ENCODE peak calls at places on chromosomes 4 and X, in eight cellular contexts. One of them, this sample, is unnamed.

GRCh38 chr4:68569466-68570121 is 6.5 kb downstream of the UGT2B17 start:
- DNase-seq in tibial nerve: no peak
- DNase-seq in esophagus muscularis mucosa: no peak
- DNase-seq in K562: no peak
- DNase-seq in endothelial cell of umbilical vein: no peak
- DNase-seq in A549: no peak
- DNase-seq in ovary: no peak
- DNase-seq in adrenal gland: no peak
- DNase-seq in this sample: peak; percentile 10

GRCh38 chrX:25198891-25199290 is 183.1 kb upstream of the ARX start:
- DNase-seq in tibial nerve: no peak
- DNase-seq in esophagus muscularis mucosa: no peak
- DNase-seq in K562: no peak
- DNase-seq in endothelial cell of umbilical vein: no peak
- DNase-seq in A549: no peak
- DNase-seq in ovary: no peak
- DNase-seq in adrenal gland: no peak
- DNase-seq in this sample: no peak

GRCh38 chr4:139869810-139870209 is 204.2 kb downstream of the MGST2 start:
- DNase-seq in tibial nerve: no peak
- DNase-seq in esophagus muscularis mucosa: no peak
- DNase-seq in K562: no peak
- DNase-seq in endothelial cell of umbilical vein: no peak
- DNase-seq in A549: no peak
- DNase-seq in ovary: no peak
- DNase-seq in adrenal gland: no peak
- DNase-seq in this sample: no peak

GRCh38 chr4:85703098-85703497 is 228.1 kb downstream of the ARHGAP24 start:
- DNase-seq in tibial nerve: no peak
- DNase-seq in esophagus muscularis mucosa: no peak
- DNase-seq in K562: no peak
- DNase-seq in endothelial cell of umbilical vein: no peak
- DNase-seq in A549: no peak
- DNase-seq in ovary: no peak
- DNase-seq in adrenal gland: no peak
- DNase-seq in this sample: no peak

GRCh38 chrX:154348646-154349358 is 25.6 kb downstream of the FLNA start:
- DNase-seq in tibial nerve: no peak
- DNase-seq in esophagus muscularis mucosa: no peak
- DNase-seq in K562: no peak
- DNase-seq in endothelial cell of umbilical vein: no peak
- DNase-seq in A549: no peak
- DNase-seq in ovary: peak; percentile 40
- DNase-seq in adrenal gland: no peak
- DNase-seq in this sample: no peak

GRCh38 chr4:2393353-2394270 is 24.8 kb downstream of the ZFYVE28 start:
- DNase-seq in tibial nerve: no peak
- DNase-seq in esophagus muscularis mucosa: no peak
- DNase-seq in K562: peak; percentile 81
- DNase-seq in endothelial cell of umbilical vein: no peak
- DNase-seq in A549: no peak
- DNase-seq in ovary: no peak
- DNase-seq in adrenal gland: no peak
- DNase-seq in this sample: peak; percentile 32

GRCh38 chrX:119505945-119506344 is 37.7 kb downstream of the SLC25A5 start:
- DNase-seq in tibial nerve: no peak
- DNase-seq in esophagus muscularis mucosa: no peak
- DNase-seq in K562: no peak
- DNase-seq in endothelial cell of umbilical vein: no peak
- DNase-seq in A549: no peak
- DNase-seq in ovary: no peak
- DNase-seq in adrenal gland: no peak
- DNase-seq in this sample: peak; percentile 38

GRCh38 chrX:41441934-41442823 is 5.0 kb upstream of the NYX start:
- DNase-seq in tibial nerve: peak; percentile 72
- DNase-seq in esophagus muscularis mucosa: peak; percentile 95
- DNase-seq in K562: peak; percentile 94
- DNase-seq in endothelial cell of umbilical vein: peak; percentile 53
- DNase-seq in A549: peak; percentile 76
- DNase-seq in ovary: peak; percentile 79
- DNase-seq in adrenal gland: peak; percentile 94
- DNase-seq in this sample: peak; percentile 89

GRCh38 chrX:70046978-70047377 is 2.8 kb downstream of the AWAT2 start:
- DNase-seq in tibial nerve: no peak
- DNase-seq in esophagus muscularis mucosa: no peak
- DNase-seq in K562: no peak
- DNase-seq in endothelial cell of umbilical vein: peak; percentile 48
- DNase-seq in A549: no peak
- DNase-seq in ovary: no peak
- DNase-seq in adrenal gland: no peak
- DNase-seq in this sample: no peak

GRCh38 chrX:103687073-103687695 is 685 bp upstream of the MORF4L2 start:
- DNase-seq in tibial nerve: peak; percentile 86
- DNase-seq in esophagus muscularis mucosa: peak; percentile 96
- DNase-seq in K562: peak; percentile 73
- DNase-seq in endothelial cell of umbilical vein: no peak
- DNase-seq in A549: peak; percentile 34
- DNase-seq in ovary: peak; percentile 90
- DNase-seq in adrenal gland: peak; percentile 91
- DNase-seq in this sample: peak; percentile 88

GRCh38 chr4:151409470-151410313 is 716 bp downstream of the FHIP1A start:
- DNase-seq in tibial nerve: no peak
- DNase-seq in esophagus muscularis mucosa: no peak
- DNase-seq in K562: no peak
- DNase-seq in endothelial cell of umbilical vein: no peak
- DNase-seq in A549: no peak
- DNase-seq in ovary: peak; percentile 60
- DNase-seq in adrenal gland: peak; percentile 19
- DNase-seq in this sample: peak; percentile 64

GRCh38 chr4:24917076-24917856 is 4.4 kb upstream of the CCDC149 start:
- DNase-seq in tibial nerve: no peak
- DNase-seq in esophagus muscularis mucosa: no peak
- DNase-seq in K562: peak; percentile 21
- DNase-seq in endothelial cell of umbilical vein: no peak
- DNase-seq in A549: no peak
- DNase-seq in ovary: no peak
- DNase-seq in adrenal gland: no peak
- DNase-seq in this sample: no peak

GRCh38 chr4:47933798-47934197 is 19.4 kb upstream of the NFXL1 start:
- DNase-seq in tibial nerve: no peak
- DNase-seq in esophagus muscularis mucosa: no peak
- DNase-seq in K562: peak; percentile 42
- DNase-seq in endothelial cell of umbilical vein: peak; percentile 45
- DNase-seq in A549: peak; percentile 5
- DNase-seq in ovary: no peak
- DNase-seq in adrenal gland: no peak
- DNase-seq in this sample: no peak

GRCh38 chrX:152842772-152843338 is 12.0 kb downstream of the NSDHL start:
- DNase-seq in tibial nerve: no peak
- DNase-seq in esophagus muscularis mucosa: no peak
- DNase-seq in K562: no peak
- DNase-seq in endothelial cell of umbilical vein: no peak
- DNase-seq in A549: no peak
- DNase-seq in ovary: no peak
- DNase-seq in adrenal gland: no peak
- DNase-seq in this sample: no peak

GRCh38 chr4:98778206-98778605 is 119.8 kb upstream of the TSPAN5 start:
- DNase-seq in tibial nerve: no peak
- DNase-seq in esophagus muscularis mucosa: no peak
- DNase-seq in K562: no peak
- DNase-seq in endothelial cell of umbilical vein: peak; percentile 39
- DNase-seq in A549: peak; percentile 55
- DNase-seq in ovary: no peak
- DNase-seq in adrenal gland: no peak
- DNase-seq in this sample: no peak

GRCh38 chr4:56909083-56909981 is 1.6 kb downstream of the REST start:
- DNase-seq in tibial nerve: no peak
- DNase-seq in esophagus muscularis mucosa: no peak
- DNase-seq in K562: no peak
- DNase-seq in endothelial cell of umbilical vein: peak; percentile 64
- DNase-seq in A549: peak; percentile 25
- DNase-seq in ovary: no peak
- DNase-seq in adrenal gland: peak; percentile 53
- DNase-seq in this sample: peak; percentile 56

GRCh38 chr4:6779667-6780565 is 2.6 kb upstream of the KIAA0232 start:
- DNase-seq in tibial nerve: no peak
- DNase-seq in esophagus muscularis mucosa: no peak
- DNase-seq in K562: no peak
- DNase-seq in endothelial cell of umbilical vein: no peak
- DNase-seq in A549: no peak
- DNase-seq in ovary: no peak
- DNase-seq in adrenal gland: no peak
- DNase-seq in this sample: no peak

GRCh38 chr4:6781561-6781960 is 966 bp upstream of the KIAA0232 start:
- DNase-seq in tibial nerve: no peak
- DNase-seq in esophagus muscularis mucosa: no peak
- DNase-seq in K562: no peak
- DNase-seq in endothelial cell of umbilical vein: no peak
- DNase-seq in A549: no peak
- DNase-seq in ovary: peak; percentile 16
- DNase-seq in adrenal gland: no peak
- DNase-seq in this sample: no peak

GRCh38 chr4:6782846-6783110 is 251 bp downstream of the KIAA0232 start:
- DNase-seq in tibial nerve: no peak
- DNase-seq in esophagus muscularis mucosa: no peak
- DNase-seq in K562: no peak
- DNase-seq in endothelial cell of umbilical vein: no peak
- DNase-seq in A549: peak; percentile 19
- DNase-seq in ovary: no peak
- DNase-seq in adrenal gland: no peak
- DNase-seq in this sample: no peak

GRCh38 chr4:6782147-6782845 is at the start of gene KIAA0232:
- DNase-seq in tibial nerve: peak; percentile 82
- DNase-seq in esophagus muscularis mucosa: no peak
- DNase-seq in K562: peak; percentile 96
- DNase-seq in endothelial cell of umbilical vein: peak; percentile 84
- DNase-seq in A549: peak; percentile 76
- DNase-seq in ovary: peak; percentile 95
- DNase-seq in adrenal gland: peak; percentile 91
- DNase-seq in this sample: peak; percentile 93

DNA sequence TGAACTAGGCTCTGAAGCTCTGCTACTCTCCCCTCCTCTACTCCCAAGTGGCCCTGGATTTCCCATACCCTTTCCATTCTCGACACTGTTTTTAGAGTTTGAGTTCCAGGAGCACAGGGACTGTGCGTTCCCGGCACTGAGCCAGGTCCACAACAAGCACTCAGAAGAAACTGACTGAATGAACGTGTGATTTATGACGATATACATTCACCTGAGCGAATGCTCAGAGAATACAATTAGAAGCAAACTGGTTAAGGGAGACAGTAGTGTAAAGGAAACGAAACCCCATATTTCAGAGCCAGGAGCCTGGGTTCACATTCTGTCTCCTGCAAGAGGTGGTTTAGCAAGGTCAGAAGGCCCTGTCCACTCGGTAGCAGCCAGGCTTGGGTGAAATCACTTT is 1.4 kb upstream of the KIAA0232 start:
- DNase-seq in tibial nerve: no peak
- DNase-seq in esophagus muscularis mucosa: no peak
- DNase-seq in K562: no peak
- DNase-seq in endothelial cell of umbilical vein: no peak
- DNase-seq in A549: no peak
- DNase-seq in ovary: peak; percentile 23
- DNase-seq in adrenal gland: no peak
- DNase-seq in this sample: peak; percentile 49
- H3K27ac ChIP-seq in tibial nerve: peak overlapping the region; percentile 94
- H3K27ac ChIP-seq in esophagus muscularis mucosa: peak overlapping the region; percentile 100
- H3K27ac ChIP-seq in K562: no peak overlapping the region
- H3K27ac ChIP-seq in endothelial cell of umbilical vein: no peak overlapping the region
- H3K27ac ChIP-seq in A549: no peak overlapping the region
- H3K27ac ChIP-seq in ovary: no peak overlapping the region
- H3K27ac ChIP-seq in adrenal gland: no peak overlapping the region
- H3K27ac ChIP-seq in this sample: peak overlapping the region; percentile 99

DNA sequence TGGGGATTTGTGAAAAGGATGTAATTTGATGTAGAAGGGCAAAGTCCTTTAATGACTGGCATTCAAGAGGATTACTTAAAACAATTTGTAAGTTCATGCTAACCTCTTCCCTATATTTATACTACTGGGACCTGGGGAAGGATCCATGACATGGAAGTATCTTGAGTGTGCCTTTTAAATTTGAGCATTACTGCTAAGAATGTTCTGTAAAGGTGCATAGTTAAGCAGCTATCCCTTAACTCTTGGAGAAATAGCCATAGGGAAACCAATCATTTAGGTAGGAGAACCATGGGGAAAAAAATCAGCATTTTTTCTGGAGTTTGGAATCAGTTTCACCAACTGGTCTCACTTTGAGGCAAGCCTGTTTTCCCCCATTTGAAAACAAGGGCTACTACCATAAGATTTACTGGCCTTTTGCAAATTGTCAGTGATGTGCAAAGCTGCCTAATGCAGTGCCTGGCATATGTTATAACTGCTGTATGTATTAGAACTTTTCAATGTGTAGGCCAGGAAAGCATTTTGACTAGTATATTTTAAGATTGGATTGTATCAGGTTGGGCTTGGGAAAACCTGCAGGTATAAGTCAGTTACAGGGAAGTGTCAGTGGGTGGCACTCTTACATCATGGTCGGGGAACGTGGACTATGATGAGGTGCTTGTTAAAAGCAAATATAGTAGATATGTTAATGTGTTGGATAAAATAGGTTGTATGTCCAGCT is 72.1 kb downstream of the PRSS12 start:
- DNase-seq in tibial nerve: no peak
- DNase-seq in esophagus muscularis mucosa: no peak
- DNase-seq in K562: peak; percentile 22
- DNase-seq in endothelial cell of umbilical vein: peak; percentile 72
- DNase-seq in A549: peak; percentile 18
- DNase-seq in ovary: no peak
- DNase-seq in adrenal gland: peak; percentile 52
- DNase-seq in this sample: peak; percentile 69
- TF ChIP-seq POLR2A in tibial nerve: no peak
- TF ChIP-seq POLR2A in esophagus muscularis mucosa: no peak
- TF ChIP-seq POLR2A in K562: peak; percentile 60
- TF ChIP-seq POLR2A in endothelial cell of umbilical vein: peak; percentile 66
- TF ChIP-seq POLR2A in A549: no peak
- TF ChIP-seq POLR2A in ovary: no peak
- TF ChIP-seq POLR2A in adrenal gland: no peak
- TF ChIP-seq POLR2A in this sample: no peak

GRCh38 chr4:95124906-95125504 is 367.2 kb downstream of the BMPR1B start:
- DNase-seq in tibial nerve: no peak
- DNase-seq in esophagus muscularis mucosa: no peak
- DNase-seq in K562: peak; percentile 23
- DNase-seq in endothelial cell of umbilical vein: peak; percentile 68
- DNase-seq in A549: peak; percentile 45
- DNase-seq in ovary: no peak
- DNase-seq in adrenal gland: peak; percentile 35
- DNase-seq in this sample: no peak

GRCh38 chr4:95129036-95129435 is 371.3 kb downstream of the BMPR1B start:
- DNase-seq in tibial nerve: no peak
- DNase-seq in esophagus muscularis mucosa: no peak
- DNase-seq in K562: no peak
- DNase-seq in endothelial cell of umbilical vein: peak; percentile 21
- DNase-seq in A549: no peak
- DNase-seq in ovary: no peak
- DNase-seq in adrenal gland: no peak
- DNase-seq in this sample: no peak

GRCh38 chr4:95129708-95130343 is 372.1 kb downstream of the BMPR1B start:
- DNase-seq in tibial nerve: peak; percentile 16
- DNase-seq in esophagus muscularis mucosa: no peak
- DNase-seq in K562: peak; percentile 13
- DNase-seq in endothelial cell of umbilical vein: peak; percentile 93
- DNase-seq in A549: peak; percentile 43
- DNase-seq in ovary: no peak
- DNase-seq in adrenal gland: peak; percentile 26
- DNase-seq in this sample: no peak
- H3K27ac ChIP-seq in tibial nerve: no peak overlapping the region
- H3K27ac ChIP-seq in esophagus muscularis mucosa: no peak overlapping the region
- H3K27ac ChIP-seq in K562: no peak overlapping the region
- H3K27ac ChIP-seq in endothelial cell of umbilical vein: peak overlapping the region; percentile 97
- H3K27ac ChIP-seq in A549: peak overlapping the region; percentile 81
- H3K27ac ChIP-seq in ovary: no peak overlapping the region
- H3K27ac ChIP-seq in adrenal gland: no peak overlapping the region
- H3K27ac ChIP-seq in this sample: no peak overlapping the region

GRCh38 chrX:149938427-149939270 is at the start of gene EOLA2:
- DNase-seq in tibial nerve: peak; percentile 92
- DNase-seq in esophagus muscularis mucosa: peak; percentile 99
- DNase-seq in K562: peak; percentile 76
- DNase-seq in endothelial cell of umbilical vein: peak; percentile 99
- DNase-seq in A549: peak; percentile 67
- DNase-seq in ovary: peak; percentile 92
- DNase-seq in adrenal gland: peak; percentile 97
- DNase-seq in this sample: peak; percentile 94
- TF ChIP-seq POLR2A in tibial nerve: peak; percentile 27
- TF ChIP-seq POLR2A in esophagus muscularis mucosa: peak; percentile 1
- TF ChIP-seq POLR2A in K562: peak; percentile 75
- TF ChIP-seq POLR2A in endothelial cell of umbilical vein: peak; percentile 34
- TF ChIP-seq POLR2A in A549: peak; percentile 38
- TF ChIP-seq POLR2A in ovary: peak; percentile 55
- TF ChIP-seq POLR2A in adrenal gland: peak; percentile 48
- TF ChIP-seq POLR2A in this sample: peak; percentile 32

This sample was measured in transverse colon.